ENCODE peak calls at places on chromosomes 13 and 19, in six cellular contexts. F is ovary, Y is testis, Z is heart right ventricle, K is OCI-LY7, I is cardiac muscle cell. B is an unnamed sample.

GRCh38 chr13:43475135-43475534 is 311.6 kb downstream of the ENOX1 start:
- DNase-seq in F (peak; percentile 28), Y (peak; percentile 21), Z (no peak), K (no peak), I (peak; percentile 16), B (no peak)

GRCh38 chr19:1503089-1503924 is 9.5 kb downstream of the ADAMTSL5 start:
- DNase-seq in F (no peak), Y (peak; percentile 80), Z (peak; percentile 64), K (peak; percentile 77), I (peak; percentile 43), B (no peak)

GRCh38 chr19:11479470-11480080 is 1.3 kb downstream of the ELAVL3 start:
- DNase-seq in F (no peak), Y (peak; percentile 73), Z (peak; percentile 38), K (no peak), I (peak; percentile 26), B (no peak)

GRCh38 chr19:14030997-14031718 is 404 bp upstream of the IL27RA start:
- DNase-seq in F (no peak), Y (no peak), Z (no peak), K (no peak), I (no peak), B (no peak)

GRCh38 chr13:36815069-36815468 is 4.0 kb upstream of the RFXAP start:
- DNase-seq in F (no peak), Y (no peak), Z (no peak), K (peak; percentile 45), I (no peak), B (no peak)

GRCh38 chr19:17775245-17775927 is 19.6 kb upstream of the B3GNT3 start:
- DNase-seq in F (no peak), Y (peak; percentile 56), Z (no peak), K (peak; percentile 49), I (peak; percentile 43), B (no peak)

GRCh38 chr19:7863157-7863970 is 10.8 kb downstream of the PRR36 start:
- DNase-seq in F (peak; percentile 54), Y (no peak), Z (no peak), K (no peak), I (no peak), B (no peak)

GRCh38 chr19:10517760-10518443 is 655 bp upstream of the S1PR5 start:
- DNase-seq in F (no peak), Y (no peak), Z (peak; percentile 31), K (no peak), I (peak; percentile 27), B (no peak)

GRCh38 chr19:48419158-48419920 is 25.9 kb downstream of the GRIN2D start:
- DNase-seq in F (no peak), Y (peak; percentile 81), Z (no peak), K (peak; percentile 53), I (peak; percentile 42), B (no peak)

GRCh38 chr19:31337007-31337914 is 12.0 kb downstream of the TSHZ3 start:
- DNase-seq in F (no peak), Y (no peak), Z (no peak), K (no peak), I (no peak), B (no peak)

GRCh38 chr13:53068841-53069520 is 40.4 kb downstream of the OLFM4 start:
- DNase-seq in F (no peak), Y (no peak), Z (no peak), K (no peak), I (no peak), B (no peak)

GRCh38 chr19:45152504-45153338 is 8.1 kb downstream of the NKPD1 start:
- DNase-seq in F (peak; percentile 50), Y (peak; percentile 72), Z (peak; percentile 39), K (no peak), I (peak; percentile 72), B (no peak)

GRCh38 chr13:50124536-50125305 is 109.5 kb downstream of the KCNRG start:
- DNase-seq in F (peak; percentile 97), Y (peak; percentile 95), Z (peak; percentile 54), K (peak; percentile 94), I (peak; percentile 98), B (no peak)

GRCh38 chr19:17448190-17448967 is at the start of gene TMEM221:
- DNase-seq in F (peak; percentile 71), Y (peak; percentile 54), Z (peak; percentile 61), K (peak; percentile 18), I (peak; percentile 49), B (no peak)

GRCh38 chr19:55618426-55618825 is 5.9 kb downstream of the ZNF784 start:
- DNase-seq in F (no peak), Y (no peak), Z (no peak), K (no peak), I (no peak), B (no peak)

GRCh38 chr19:48969276-48970138 is 4.4 kb downstream of the FTL start:
- DNase-seq in F (peak; percentile 52), Y (peak; percentile 41), Z (no peak), K (peak; percentile 79), I (no peak), B (no peak)

GRCh38 chr19:7831452-7831851 is 1.4 kb downstream of the EVI5L start:
- DNase-seq in F (peak; percentile 35), Y (no peak), Z (no peak), K (peak; percentile 47), I (peak; percentile 43), B (no peak)

GRCh38 chr19:45322744-45323281 is at the start of gene CKM:
- DNase-seq in F (no peak), Y (no peak), Z (peak; percentile 79), K (no peak), I (no peak), B (no peak)

GRCh38 chr13:74067818-74068217 is 66.4 kb downstream of the KLF12 start:
- DNase-seq in F (no peak), Y (no peak), Z (no peak), K (no peak), I (no peak), B (peak; percentile 12)

GRCh38 chr13:41515491-41516139 is 58.3 kb downstream of the RGCC start:
- DNase-seq in F (no peak), Y (no peak), Z (no peak), K (no peak), I (no peak), B (no peak)

GRCh38 chr13:41513600-41513999 is 56.2 kb downstream of the RGCC start:
- DNase-seq in F (no peak), Y (no peak), Z (no peak), K (no peak), I (no peak), B (no peak)

GRCh38 chr13:41516760-41517159 is 59.4 kb downstream of the RGCC start:
- DNase-seq in F (no peak), Y (no peak), Z (no peak), K (no peak), I (no peak), B (no peak)

GRCh38 chr13:41516166-41516565 is 58.8 kb downstream of the RGCC start:
- DNase-seq in F (no peak), Y (no peak), Z (no peak), K (no peak), I (no peak), B (no peak)

DNA sequence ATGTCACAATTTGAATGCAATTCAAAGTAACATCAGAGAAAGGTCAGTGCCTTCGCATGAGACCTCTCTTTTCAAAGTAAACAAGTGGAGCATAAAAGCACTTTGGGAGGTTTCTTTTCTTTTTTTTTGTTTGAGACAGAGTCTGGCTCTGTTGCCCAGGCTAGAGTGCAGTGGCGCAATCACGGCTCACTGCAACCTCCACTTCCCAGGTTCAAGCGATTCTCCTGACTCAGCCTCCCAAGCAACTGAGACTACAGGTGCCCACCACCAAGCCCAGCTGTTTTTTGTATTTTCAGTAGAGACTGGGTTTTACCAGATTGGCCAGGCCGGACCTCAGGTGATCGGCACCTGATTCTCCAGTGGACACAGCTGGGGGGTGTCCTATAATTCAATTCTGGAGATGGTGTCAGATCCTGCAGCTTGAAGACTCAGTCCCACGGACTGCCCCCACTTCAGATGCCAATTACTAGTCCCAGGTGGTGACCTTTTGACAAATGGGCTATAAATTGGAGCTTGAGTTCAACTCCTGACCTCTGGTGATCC is 57.6 kb downstream of the RGCC start:
- DNase-seq in F (no peak), Y (no peak), Z (no peak), K (no peak), I (no peak), B (no peak)
- H3K27ac ChIP-seq in F (no peak overlapping the region), Y (no peak overlapping the region), Z (no peak overlapping the region), K (no peak overlapping the region), I (no peak overlapping the region), B (no peak overlapping the region)

GRCh38 chr13:110528911-110529310 is 32.6 kb downstream of the RAB20 start:
- DNase-seq in F (no peak), Y (no peak), Z (no peak), K (no peak), I (no peak), B (no peak)
- H3K27ac ChIP-seq in F (no peak overlapping the region), Y (peak overlapping the region; percentile 1), Z (peak overlapping the region; percentile 88), K (no peak overlapping the region), I (peak overlapping the region; percentile 57), B (no peak overlapping the region)

GRCh38 chr19:39077323-39077722 is 6.8 kb upstream of the ACP7 start:
- DNase-seq in F (no peak), Y (no peak), Z (no peak), K (no peak), I (no peak), B (no peak)
- H3K27ac ChIP-seq in F (no peak overlapping the region), Y (no peak overlapping the region), Z (no peak overlapping the region), K (no peak overlapping the region), I (no peak overlapping the region), B (no peak overlapping the region)

DNA sequence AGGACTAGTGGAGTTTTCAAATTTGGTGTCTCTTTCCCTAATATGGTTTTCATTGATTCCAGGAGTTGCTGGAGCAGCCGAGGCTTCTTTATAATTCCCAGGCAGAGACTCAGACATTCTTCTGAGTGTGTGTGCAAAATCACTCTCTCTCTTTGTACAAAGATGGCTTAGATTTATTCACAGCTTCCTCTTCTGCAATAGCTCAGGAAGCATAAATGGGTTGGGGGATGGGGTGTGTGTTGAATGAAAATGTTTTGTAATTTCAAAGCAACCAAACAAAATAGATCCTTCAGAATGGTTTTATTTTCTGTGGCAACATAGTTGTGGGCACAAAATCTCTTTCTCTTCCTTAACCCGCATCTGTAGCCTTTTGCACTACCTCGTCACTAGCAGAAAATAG is 66.5 kb downstream of the CBY2 start:
- DNase-seq in F (no peak), Y (no peak), Z (no peak), K (no peak), I (no peak), B (no peak)
- H3K27ac ChIP-seq in F (no peak overlapping the region), Y (no peak overlapping the region), Z (no peak overlapping the region), K (no peak overlapping the region), I (no peak overlapping the region), B (no peak overlapping the region)

GRCh38 chr19:3762130-3762473 is 380 bp upstream of the MRPL54 start:
- DNase-seq in F (no peak), Y (no peak), Z (no peak), K (no peak), I (no peak), B (no peak)
- H3K27ac ChIP-seq in F (no peak overlapping the region), Y (peak overlapping the region; percentile 98), Z (peak overlapping the region; percentile 97), K (peak overlapping the region; percentile 83), I (peak overlapping the region; percentile 95), B (peak overlapping the region; percentile 96)

GRCh38 chr19:3099347-3100145 is 5.4 kb downstream of the GNA11 start:
- DNase-seq in F (peak; percentile 23), Y (no peak), Z (no peak), K (no peak), I (no peak), B (no peak)

GRCh38 chr19:3098515-3099346 is 4.6 kb downstream of the GNA11 start:
- DNase-seq in F (peak; percentile 57), Y (peak; percentile 59), Z (peak; percentile 86), K (peak; percentile 25), I (peak; percentile 26), B (no peak)

GRCh38 chr19:3102239-3103140 is 8.3 kb downstream of the GNA11 start:
- DNase-seq in F (peak; percentile 23), Y (no peak), Z (no peak), K (no peak), I (no peak), B (no peak)

GRCh38 chr19:3100747-3101730 is 6.9 kb downstream of the GNA11 start:
- DNase-seq in F (peak; percentile 17), Y (no peak), Z (no peak), K (no peak), I (no peak), B (no peak)

GRCh38 chr19:3100331-3100730 is 6.2 kb downstream of the GNA11 start:
- DNase-seq in F (no peak), Y (no peak), Z (no peak), K (no peak), I (no peak), B (no peak)
- H3K27ac ChIP-seq in F (no peak overlapping the region), Y (no peak overlapping the region), Z (peak overlapping the region; percentile 95), K (no peak overlapping the region), I (peak overlapping the region; percentile 23), B (no peak overlapping the region)